ENCODE peak calls at places on chromosomes 12 and 14, in eight cellular contexts. N, G, W, O, K, C, J and P are unnamed samples.

GRCh38 chr14:76772300-76773187 is 11.3 kb downstream of the VASH1 start:
- DNase-seq in N (no peak), G (no peak), W (no peak), O (peak), K (no peak), C (peak), J (peak), P (peak)

GRCh38 chr14:59811850-59812249 is 58.7 kb downstream of the RTN1 start:
- DNase-seq in N (no peak), G (no peak), W (no peak), O (no peak), K (no peak), C (no peak), J (no peak), P (no peak)

GRCh38 chr14:51056431-51056830 is 38.5 kb downstream of the TRIM9 start:
- DNase-seq in N (no peak), G (no peak), W (no peak), O (no peak), K (no peak), C (no peak), J (no peak), P (no peak)

GRCh38 chr14:49761839-49762551 is 6.0 kb upstream of the KLHDC2 start:
- DNase-seq in N (no peak), G (no peak), W (no peak), O (no peak), K (no peak), C (no peak), J (no peak), P (no peak)

GRCh38 chr14:92263681-92264080 is 59.3 kb upstream of the SLC24A4 start:
- DNase-seq in N (no peak), G (no peak), W (no peak), O (no peak), K (no peak), C (no peak), J (no peak), P (no peak)

GRCh38 chr12:49891012-49891411 is 12.7 kb downstream of the FAIM2 start:
- DNase-seq in N (no peak), G (no peak), W (no peak), O (no peak), K (no peak), C (no peak), J (no peak), P (no peak)

GRCh38 chr14:89349196-89350008 is 67.6 kb downstream of the FOXN3 start:
- DNase-seq in N (no peak), G (no peak), W (no peak), O (no peak), K (peak), C (peak), J (no peak), P (peak)

GRCh38 chr14:75646762-75647161 is 13.9 kb downstream of the ERG28 start:
- DNase-seq in N (no peak), G (no peak), W (no peak), O (peak), K (no peak), C (no peak), J (no peak), P (no peak)

GRCh38 chr12:132955933-132956725 is at the start of gene ZNF605:
- DNase-seq in N (peak), G (peak), W (peak), O (peak), K (peak), C (peak), J (peak), P (peak)

GRCh38 chr14:23185046-23185445 is 1.6 kb upstream of the SLC7A8 start:
- DNase-seq in N (no peak), G (no peak), W (peak), O (no peak), K (no peak), C (no peak), J (no peak), P (no peak)

GRCh38 chr12:114152890-114153289 is 186.8 kb upstream of the RBM19 start:
- DNase-seq in N (no peak), G (no peak), W (no peak), O (no peak), K (no peak), C (no peak), J (no peak), P (no peak)

GRCh38 chr14:21097616-21098133 is 780 bp downstream of the ZNF219 start:
- DNase-seq in N (no peak), G (peak), W (no peak), O (no peak), K (no peak), C (peak), J (no peak), P (no peak)

GRCh38 chr12:108207791-108208730 is 79.0 kb downstream of the WSCD2 start:
- DNase-seq in N (no peak), G (no peak), W (no peak), O (no peak), K (no peak), C (no peak), J (no peak), P (no peak)

GRCh38 chr12:117097159-117097558 is 2.1 kb downstream of the TESC start:
- DNase-seq in N (no peak), G (no peak), W (no peak), O (no peak), K (no peak), C (no peak), J (no peak), P (no peak)

GRCh38 chr14:41607119-41607785 is 576 bp downstream of the LRFN5 start:
- DNase-seq in N (no peak), G (no peak), W (no peak), O (no peak), K (no peak), C (no peak), J (no peak), P (peak)

GRCh38 chr12:92602476-92602875 is 100.3 kb upstream of the PLEKHG7 start:
- DNase-seq in N (no peak), G (no peak), W (peak), O (no peak), K (no peak), C (no peak), J (peak), P (no peak)

GRCh38 chr12:50188875-50189575 is 21.9 kb upstream of the CERS5 start:
- DNase-seq in N (peak), G (no peak), W (no peak), O (no peak), K (no peak), C (peak), J (no peak), P (no peak)

GRCh38 chr12:45582536-45582935 is 147.0 kb upstream of the ARID2 start:
- DNase-seq in N (no peak), G (no peak), W (no peak), O (no peak), K (no peak), C (no peak), J (no peak), P (no peak)

GRCh38 chr14:71863049-71863448 is 69.2 kb upstream of the RGS6 start:
- DNase-seq in N (no peak), G (no peak), W (no peak), O (no peak), K (no peak), C (no peak), J (no peak), P (no peak)
- TF ChIP-seq CTCF in N (no peak), G (no peak), W (no peak), O (no peak), K (no peak), C (no peak), J (peak), P (peak)

DNA sequence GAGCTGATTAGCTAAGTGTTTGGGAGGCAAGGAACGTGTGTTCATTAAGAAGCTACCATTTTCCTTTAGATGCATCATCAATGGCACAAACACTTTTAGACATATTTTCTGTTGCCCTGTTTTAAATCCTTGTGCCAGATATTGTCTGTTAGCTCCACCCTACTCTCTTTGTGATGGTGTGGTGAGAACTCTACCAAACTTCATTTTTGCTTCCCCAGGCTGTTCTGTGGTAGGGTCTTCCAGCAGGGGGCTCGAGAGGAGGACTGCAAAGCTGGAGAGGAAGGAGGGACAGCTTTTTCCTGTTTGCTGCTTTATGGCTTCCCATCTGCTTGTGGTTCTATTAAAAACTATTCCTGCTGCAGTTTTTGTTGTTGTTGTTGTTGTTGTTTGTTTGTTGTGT is 23.8 kb upstream of the STRAP start:
- DNase-seq in N (no peak), G (no peak), W (no peak), O (no peak), K (no peak), C (no peak), J (no peak), P (peak)
- TF ChIP-seq CTCF in N (no peak), G (no peak), W (no peak), O (no peak), K (no peak), C (no peak), J (no peak), P (no peak)

GRCh38 chr14:64772394-64772950 is 68.2 kb downstream of the PLEKHG3 start:
- DNase-seq in N (no peak), G (no peak), W (no peak), O (no peak), K (no peak), C (no peak), J (no peak), P (no peak)
- TF ChIP-seq CTCF in N (no peak), G (no peak), W (no peak), O (no peak), K (no peak), C (no peak), J (no peak), P (no peak)

GRCh38 chr12:6950401-6950801 is 755 bp upstream of the PTPN6 start:
- DNase-seq in N (no peak), G (peak), W (no peak), O (no peak), K (no peak), C (no peak), J (no peak), P (peak)
- TF ChIP-seq CTCF in N (peak), G (no peak), W (no peak), O (no peak), K (no peak), C (no peak), J (peak), P (peak)

GRCh38 chr14:56549721-56550120 is 29.9 kb upstream of the TMEM260 start:
- DNase-seq in N (no peak), G (no peak), W (no peak), O (no peak), K (no peak), C (no peak), J (no peak), P (no peak)

GRCh38 chr14:56554301-56554700 is 25.3 kb upstream of the TMEM260 start:
- DNase-seq in N (no peak), G (no peak), W (no peak), O (no peak), K (no peak), C (no peak), J (no peak), P (no peak)

GRCh38 chr14:56555921-56556570 is 23.6 kb upstream of the TMEM260 start:
- DNase-seq in N (no peak), G (no peak), W (peak), O (no peak), K (no peak), C (no peak), J (no peak), P (no peak)

DNA sequence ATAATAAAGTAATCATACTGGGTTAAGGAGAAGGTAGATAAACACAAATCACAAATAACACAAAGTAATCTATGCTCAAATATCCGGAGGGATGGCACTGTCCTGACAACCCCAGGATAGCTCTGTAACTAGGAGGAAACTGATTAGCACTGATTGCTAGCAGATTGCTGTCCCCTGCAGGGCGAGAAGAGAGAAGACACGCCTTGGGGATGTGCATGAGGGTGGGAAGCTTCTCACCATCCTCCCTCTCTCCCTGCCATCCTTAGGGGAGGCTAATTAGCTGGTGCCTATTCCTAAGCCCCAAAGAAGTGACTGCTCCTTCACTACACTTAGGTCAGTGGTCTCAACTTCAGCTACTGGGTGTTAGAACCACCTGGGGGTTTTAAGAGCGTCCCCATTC is 27.0 kb upstream of the TMEM260 start:
- DNase-seq in N (no peak), G (no peak), W (no peak), O (no peak), K (no peak), C (no peak), J (no peak), P (no peak)
- TF ChIP-seq CTCF in N (no peak), G (no peak), W (no peak), O (no peak), K (no peak), C (no peak), J (no peak), P (no peak)